ENCODE peak calls at places on chromosomes 16 and 17, in eight cellular contexts. U is A549, E is uterus, R is MM.1S, D is ovary, Z is body of pancreas, B is foreskin keratinocyte, N is dorsolateral prefrontal cortex. I is an unnamed sample.

GRCh38 chr16:55447231-55447630 is 31.8 kb upstream of the MMP2 start:
- DNase-seq in U (no peak), E (no peak), R (no peak), D (no peak), Z (no peak), B (no peak), N (no peak), I (no peak)

GRCh38 chr16:81843243-81843582 is 64.1 kb downstream of the PLCG2 start:
- DNase-seq in U (no peak), E (no peak), R (no peak), D (no peak), Z (no peak), B (no peak), N (no peak), I (no peak)

GRCh38 chr17:21551081-21551881 is 141.0 kb upstream of the KCNJ18 start:
- DNase-seq in U (peak), E (peak), R (peak), D (peak), Z (peak), B (peak), N (peak), I (peak)

GRCh38 chr17:48100160-48100559 is 1.1 kb downstream of the CBX1 start:
- DNase-seq in U (no peak), E (no peak), R (no peak), D (no peak), Z (no peak), B (peak), N (no peak), I (no peak)

GRCh38 chr17:69506489-69506888 is 92.0 kb downstream of the MAP2K6 start:
- DNase-seq in U (peak), E (no peak), R (no peak), D (no peak), Z (no peak), B (no peak), N (no peak), I (no peak)

GRCh38 chr17:67568961-67569360 is 148.8 kb upstream of the NOL11 start:
- DNase-seq in U (no peak), E (no peak), R (no peak), D (no peak), Z (no peak), B (no peak), N (no peak), I (no peak)

GRCh38 chr17:7929158-7930029 is at the start of gene KCNAB3:
- DNase-seq in U (peak), E (peak), R (no peak), D (peak), Z (peak), B (no peak), N (peak), I (peak)

GRCh38 chr17:61450641-61451537 is 1.3 kb upstream of the TBX4 start:
- DNase-seq in U (no peak), E (no peak), R (no peak), D (no peak), Z (no peak), B (no peak), N (no peak), I (no peak)

GRCh38 chr17:55480907-55481306 is 30.3 kb downstream of the SMIM36 start:
- DNase-seq in U (no peak), E (no peak), R (no peak), D (no peak), Z (no peak), B (no peak), N (no peak), I (no peak)

GRCh38 chr16:12439443-12440232 is 364.0 kb downstream of the CPPED1 start:
- DNase-seq in U (no peak), E (no peak), R (no peak), D (no peak), Z (no peak), B (no peak), N (peak), I (no peak)

GRCh38 chr16:79618041-79618711 is 17.6 kb upstream of the MAF start:
- DNase-seq in U (no peak), E (no peak), R (no peak), D (no peak), Z (no peak), B (no peak), N (no peak), I (no peak)

GRCh38 chr17:41061969-41062368 is 2.1 kb upstream of the KRTAP2-3 start:
- DNase-seq in U (peak), E (no peak), R (no peak), D (no peak), Z (no peak), B (peak), N (no peak), I (no peak)

GRCh38 chr17:79838541-79839274 is 532 bp downstream of the CBX4 start:
- DNase-seq in U (peak), E (peak), R (peak), D (peak), Z (peak), B (peak), N (peak), I (peak)
- TF ChIP-seq CTCF in U (no peak), E (no peak), R (no peak), D (no peak), Z (no peak), B (no peak), N (peak), I (no peak)

GRCh38 chr16:31696968-31697743 is 169.5 kb downstream of the AHSP start:
- DNase-seq in U (no peak), E (no peak), R (peak), D (no peak), Z (no peak), B (no peak), N (no peak), I (no peak)
- TF ChIP-seq CTCF in U (peak), E (peak), R (peak), D (no peak), Z (peak), B (peak), N (peak), I (peak)

DNA sequence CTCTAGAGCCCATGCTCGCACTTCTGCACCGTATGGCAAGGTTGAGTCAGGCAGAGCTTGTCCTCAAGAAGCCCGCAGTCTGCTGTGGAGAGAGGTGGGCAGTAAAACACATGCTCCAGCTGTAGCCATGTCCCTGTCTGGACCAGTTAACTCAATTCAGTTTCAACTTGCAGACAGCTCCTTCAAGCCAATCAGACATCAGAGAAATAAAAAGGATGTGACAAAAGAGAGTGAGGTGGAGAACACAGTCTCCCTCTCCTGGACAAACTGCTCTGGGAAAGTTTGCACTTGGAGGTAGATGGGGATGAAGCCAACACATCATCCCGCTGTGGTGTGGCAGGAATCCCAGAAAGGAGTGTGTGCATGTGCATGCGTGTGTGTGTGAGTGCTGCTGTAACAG is 358.5 kb upstream of the ASIC2 start:
- DNase-seq in U (peak), E (no peak), R (no peak), D (no peak), Z (no peak), B (peak), N (peak), I (no peak)
- TF ChIP-seq CTCF in U (peak), E (no peak), R (no peak), D (no peak), Z (no peak), B (peak), N (no peak), I (no peak)

DNA sequence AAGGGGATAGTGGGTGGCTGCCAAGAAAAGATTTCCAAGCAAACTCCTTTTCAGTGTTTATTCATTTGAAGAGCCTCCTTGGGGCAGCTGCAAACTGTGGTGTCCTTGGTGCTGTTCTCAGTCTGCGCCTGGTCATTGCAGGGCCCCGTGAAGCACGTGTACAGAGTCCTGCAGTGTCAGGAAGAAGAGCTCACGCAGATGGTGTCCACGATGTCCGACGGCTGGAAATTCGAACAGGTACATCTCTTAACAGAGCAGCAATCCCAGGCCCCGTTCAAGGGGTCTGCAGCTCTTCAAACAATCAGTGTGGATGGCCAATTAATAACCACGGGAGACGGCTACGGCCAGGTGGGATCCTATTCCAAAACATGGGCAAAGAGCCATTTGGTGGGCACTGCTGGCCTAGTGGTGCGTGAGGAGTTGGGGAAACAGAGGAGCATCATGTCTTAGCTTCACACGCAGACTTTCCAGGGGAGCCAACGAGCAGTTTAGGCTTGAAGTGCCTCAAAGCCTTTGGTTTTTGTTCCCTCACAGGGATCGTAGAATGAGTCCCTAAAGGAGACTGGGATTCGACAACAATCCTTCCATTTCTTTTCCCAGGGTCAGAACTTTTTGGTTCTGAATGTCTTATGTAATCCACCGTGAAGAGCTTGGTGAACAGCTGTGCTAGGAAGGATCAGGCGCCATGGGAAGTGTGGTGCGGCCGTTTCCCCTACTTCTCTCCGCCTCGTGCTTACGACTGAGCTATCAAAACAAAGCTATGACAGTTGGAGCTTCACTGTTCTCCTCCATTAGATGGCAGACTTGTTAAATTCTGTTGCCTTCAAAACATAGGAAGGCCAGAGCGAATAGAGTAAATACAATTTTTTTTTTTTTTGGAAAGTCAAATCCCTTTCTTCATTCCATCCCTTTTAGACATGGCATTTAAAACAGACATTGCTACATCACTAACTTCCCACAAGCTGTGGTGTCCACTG is 12.6 kb downstream of the KCTD2 start:
- DNase-seq in U (no peak), E (no peak), R (no peak), D (peak), Z (peak), B (no peak), N (peak), I (no peak)
- TF ChIP-seq CTCF in U (peak), E (peak), R (peak), D (no peak), Z (peak), B (peak), N (peak), I (peak)

I was measured in GM10248.